ENCODE peak calls at places on chromosome 15, in five cellular contexts. P is activated CD4-positive, CD25-positive, alpha-beta regulatory T cell treated with anti-CD3 and anti-CD28 coated beads, Interleukin-2, amount 50 U/mL, for 16 hours; L is iPS-NIHi11; O is NCI-H1105; M is dermis microvascular lymphatic vessel endothelial cell. E is an unnamed sample.

GRCh38 chr15:82832601-82833209 is 23.3 kb downstream of the WHAMM start:
- DNase-seq in P (no peak), L (peak), O (no peak), M (no peak), E (peak)

GRCh38 chr15:42151012-42151615 is 5.3 kb downstream of the PLA2G4F start:
- DNase-seq in P (no peak), L (no peak), O (no peak), M (no peak), E (no peak)

GRCh38 chr15:65300924-65301441 is 3.5 kb upstream of the RNU5B-1 start:
- DNase-seq in P (no peak), L (no peak), O (no peak), M (no peak), E (no peak)

GRCh38 chr15:84645496-84645895 is 8.6 kb downstream of the WDR73 start:
- DNase-seq in P (no peak), L (no peak), O (no peak), M (no peak), E (no peak)

GRCh38 chr15:39511915-39512260 is 69.0 kb upstream of the THBS1 start:
- DNase-seq in P (no peak), L (no peak), O (no peak), M (peak), E (no peak)

GRCh38 chr15:62497356-62497755 is 332.3 kb upstream of the C2CD4B start:
- DNase-seq in P (no peak), L (no peak), O (no peak), M (no peak), E (no peak)

GRCh38 chr15:25710184-25710583 is 152.9 kb downstream of the ATP10A start:
- DNase-seq in P (no peak), L (peak), O (no peak), M (no peak), E (peak)

GRCh38 chr15:69090197-69090948 is 70.1 kb upstream of the GLCE start:
- DNase-seq in P (no peak), L (peak), O (no peak), M (no peak), E (no peak)

GRCh38 chr15:91589360-91589759 is 264.1 kb upstream of the SLCO3A1 start:
- DNase-seq in P (no peak), L (no peak), O (no peak), M (no peak), E (no peak)

GRCh38 chr15:64774556-64775523 is 549 bp downstream of the RBPMS2 start:
- DNase-seq in P (no peak), L (no peak), O (peak), M (no peak), E (no peak)

GRCh38 chr15:52227456-52227855 is 36.3 kb upstream of the GNB5 start:
- DNase-seq in P (peak), L (peak), O (no peak), M (peak), E (peak)

GRCh38 chr15:100340721-100341661 is 784 bp downstream of the ADAMTS17 start:
- DNase-seq in P (no peak), L (peak), O (peak), M (no peak), E (no peak)

GRCh38 chr15:57792729-57793449 is 86.4 kb downstream of the POLR2M start:
- DNase-seq in P (no peak), L (no peak), O (no peak), M (no peak), E (no peak)

GRCh38 chr15:55526559-55527036 is 18.6 kb upstream of the DNAAF4 start:
- DNase-seq in P (no peak), L (peak), O (no peak), M (peak), E (peak)

GRCh38 chr15:78065284-78065872 is 12.1 kb downstream of the TBC1D2B start:
- DNase-seq in P (no peak), L (no peak), O (no peak), M (peak), E (no peak)

GRCh38 chr15:42427429-42428223 is 63.3 kb downstream of the ZNF106 start:
- DNase-seq in P (no peak), L (no peak), O (no peak), M (no peak), E (peak)

GRCh38 chr15:90808517-90808939 is 59.9 kb upstream of the FURIN start:
- DNase-seq in P (no peak), L (no peak), O (no peak), M (no peak), E (no peak)

GRCh38 chr15:93719941-93720351 is 511.4 kb upstream of the MCTP2 start:
- DNase-seq in P (no peak), L (no peak), O (no peak), M (no peak), E (peak)

GRCh38 chr15:55289011-55289572 is 521 bp downstream of the RAB27A start:
- DNase-seq in P (no peak), L (peak), O (no peak), M (no peak), E (peak)

GRCh38 chr15:99015677-99016568 is 8.3 kb upstream of the PGPEP1L start:
- DNase-seq in P (no peak), L (peak), O (no peak), M (no peak), E (peak)

GRCh38 chr15:93164409-93164808 is 75.4 kb upstream of the RGMA start:
- DNase-seq in P (no peak), L (no peak), O (no peak), M (no peak), E (no peak)

GRCh38 chr15:85828869-85829268 is 34.1 kb upstream of the KLHL25 start:
- DNase-seq in P (no peak), L (no peak), O (no peak), M (no peak), E (no peak)

GRCh38 chr15:68987120-68987519 is 27.4 kb upstream of the NOX5 start:
- DNase-seq in P (no peak), L (no peak), O (no peak), M (no peak), E (no peak)

GRCh38 chr15:39939487-39940452 is 5.9 kb downstream of the EIF2AK4 start:
- DNase-seq in P (no peak), L (no peak), O (no peak), M (peak), E (no peak)

GRCh38 chr15:28955160-28955502 is 69.4 kb downstream of the APBA2 start:
- DNase-seq in P (no peak), L (no peak), O (no peak), M (no peak), E (no peak)

GRCh38 chr15:70248116-70249025 is 150.7 kb upstream of the TLE3 start:
- DNase-seq in P (no peak), L (peak), O (no peak), M (no peak), E (no peak)

GRCh38 chr15:69393831-69394491 is 20.2 kb upstream of the KIF23 start:
- DNase-seq in P (no peak), L (no peak), O (no peak), M (no peak), E (no peak)

GRCh38 chr15:52232327-52232726 is 41.1 kb upstream of the GNB5 start:
- DNase-seq in P (no peak), L (no peak), O (no peak), M (no peak), E (no peak)